ENCODE peak calls at places on chromosomes 11 and 22, in four cellular contexts. One of them, this sample, is unnamed.

GRCh38 chr22:47191630-47192105 is 429.2 kb downstream of the TBC1D22A start:
- DNase-seq in NB4: no peak
- DNase-seq in lung: no peak
- DNase-seq in endothelial cell: no peak
- DNase-seq in this sample: no peak

GRCh38 chr11:42093541-42093940 is 634.1 kb upstream of the LRRC4C start:
- DNase-seq in NB4: no peak
- DNase-seq in lung: no peak
- DNase-seq in endothelial cell: no peak
- DNase-seq in this sample: no peak

GRCh38 chr11:70319694-70320093 is 49.2 kb downstream of the PPFIA1 start:
- DNase-seq in NB4: no peak
- DNase-seq in lung: peak; percentile 44
- DNase-seq in endothelial cell: no peak
- DNase-seq in this sample: no peak

GRCh38 chr11:9527481-9528140 is 45.9 kb upstream of the WEE1 start:
- DNase-seq in NB4: no peak
- DNase-seq in lung: no peak
- DNase-seq in endothelial cell: no peak
- DNase-seq in this sample: no peak

GRCh38 chr11:92457250-92457649 is 232.6 kb downstream of the FAT3 start:
- DNase-seq in NB4: no peak
- DNase-seq in lung: no peak
- DNase-seq in endothelial cell: no peak
- DNase-seq in this sample: peak; percentile 3

GRCh38 chr11:134984421-134984820 is 572.4 kb upstream of the B3GAT1 start:
- DNase-seq in NB4: no peak
- DNase-seq in lung: no peak
- DNase-seq in endothelial cell: no peak
- DNase-seq in this sample: no peak

GRCh38 chr11:77198440-77198849 is 70.4 kb downstream of the MYO7A start:
- DNase-seq in NB4: peak; percentile 76
- DNase-seq in lung: no peak
- DNase-seq in endothelial cell: peak; percentile 44
- DNase-seq in this sample: peak; percentile 34

GRCh38 chr11:46348566-46348981 is 1.3 kb downstream of the DGKZ start:
- DNase-seq in NB4: no peak
- DNase-seq in lung: no peak
- DNase-seq in endothelial cell: no peak
- DNase-seq in this sample: no peak

GRCh38 chr11:74932797-74933196 is 16.1 kb downstream of the XRRA1 start:
- DNase-seq in NB4: no peak
- DNase-seq in lung: no peak
- DNase-seq in endothelial cell: no peak
- DNase-seq in this sample: no peak

GRCh38 chr11:88626216-88626615 is 288.7 kb upstream of the CTSC start:
- DNase-seq in NB4: no peak
- DNase-seq in lung: no peak
- DNase-seq in endothelial cell: no peak
- DNase-seq in this sample: no peak

GRCh38 chr11:77442394-77443053 is 31.4 kb downstream of the PAK1 start:
- DNase-seq in NB4: no peak
- DNase-seq in lung: no peak
- DNase-seq in endothelial cell: no peak
- DNase-seq in this sample: no peak

GRCh38 chr11:73121692-73122091 is 20.4 kb downstream of the FCHSD2 start:
- DNase-seq in NB4: no peak
- DNase-seq in lung: no peak
- DNase-seq in endothelial cell: no peak
- DNase-seq in this sample: no peak

GRCh38 chr11:105862736-105863367 is 159.2 kb downstream of the MSANTD4 start:
- DNase-seq in NB4: peak; percentile 60
- DNase-seq in lung: no peak
- DNase-seq in endothelial cell: no peak
- DNase-seq in this sample: peak; percentile 3

GRCh38 chr22:47996446-47996857 is 1234.0 kb downstream of the TBC1D22A start:
- DNase-seq in NB4: no peak
- DNase-seq in lung: no peak
- DNase-seq in endothelial cell: no peak
- DNase-seq in this sample: no peak

GRCh38 chr11:92149996-92150395 is 74.6 kb upstream of the FAT3 start:
- DNase-seq in NB4: peak; percentile 16
- DNase-seq in lung: no peak
- DNase-seq in endothelial cell: no peak
- DNase-seq in this sample: no peak

GRCh38 chr11:74205181-74205580 is 34.1 kb downstream of the PPME1 start:
- DNase-seq in NB4: no peak
- DNase-seq in lung: no peak
- DNase-seq in endothelial cell: no peak
- DNase-seq in this sample: no peak

GRCh38 chr11:119306373-119306890 is 10.5 kb downstream of the MCAM start:
- DNase-seq in NB4: peak; percentile 97
- DNase-seq in lung: no peak
- DNase-seq in endothelial cell: no peak
- DNase-seq in this sample: no peak

GRCh38 chr11:33936057-33936456 is 44.2 kb upstream of the LMO2 start:
- DNase-seq in NB4: no peak
- DNase-seq in lung: no peak
- DNase-seq in endothelial cell: no peak
- DNase-seq in this sample: no peak

GRCh38 chr11:66047541-66048365 is 1.2 kb downstream of the GAL3ST3 start:
- DNase-seq in NB4: no peak
- DNase-seq in lung: no peak
- DNase-seq in endothelial cell: no peak
- DNase-seq in this sample: no peak

GRCh38 chr11:503179-503981 is 3.7 kb downstream of the RNH1 start:
- DNase-seq in NB4: peak; percentile 90
- DNase-seq in lung: peak; percentile 68
- DNase-seq in endothelial cell: no peak
- DNase-seq in this sample: no peak

GRCh38 chr11:58926251-58926650 is 13.0 kb upstream of the GLYATL1 start:
- DNase-seq in NB4: no peak
- DNase-seq in lung: no peak
- DNase-seq in endothelial cell: no peak
- DNase-seq in this sample: no peak

GRCh38 chr11:96486890-96487633 is 97.2 kb downstream of the JRKL start:
- DNase-seq in NB4: no peak
- DNase-seq in lung: peak; percentile 39
- DNase-seq in endothelial cell: no peak
- DNase-seq in this sample: peak; percentile 52

This sample was measured in Calu3.